ENCODE peak calls at places on chromosomes 6 and 20, in four cellular contexts. X is SK-N-SH, L is keratinocyte, Y is mesenchymal stem cell. O is an unnamed sample.

GRCh38 chr6:4645713-4646356 is 130.4 kb upstream of the CDYL start:
- DNase-seq in Y (no peak), L (no peak), X (no peak), O (no peak)

GRCh38 chr20:35326021-35326731 is 34.0 kb upstream of the FAM83C start:
- DNase-seq in L (no peak), Y (no peak), X (no peak), O (no peak)

GRCh38 chr20:38315290-38315966 is 11.5 kb downstream of the BPI start:
- DNase-seq in X (peak; percentile 32), L (no peak), Y (peak; percentile 31), O (no peak)

GRCh38 chr6:26304213-26305096 is 60.5 kb upstream of the BTN3A2 start:
- DNase-seq in Y (peak; percentile 83), X (no peak), L (no peak), O (no peak)

GRCh38 chr20:57440678-57441509 is 49.7 kb downstream of the RBM38 start:
- DNase-seq in L (no peak), X (peak; percentile 88), Y (no peak), O (no peak)

GRCh38 chr6:12605888-12606345 is 110.7 kb upstream of the PHACTR1 start:
- DNase-seq in Y (peak; percentile 73), L (peak; percentile 42), X (peak; percentile 57), O (peak; percentile 48)

GRCh38 chr6:37940074-37940847 is 120.7 kb downstream of the ZFAND3 start:
- DNase-seq in L (no peak), Y (peak; percentile 72), X (no peak), O (no peak)

GRCh38 chr20:37519508-37520416 is 1.3 kb upstream of the NNAT start:
- DNase-seq in Y (peak; percentile 12), X (peak; percentile 68), L (no peak), O (no peak)

GRCh38 chr6:46845126-46845525 is 51.9 kb downstream of the MEP1A start:
- DNase-seq in X (no peak), Y (no peak), L (no peak), O (no peak)

GRCh38 chr20:11103866-11104265 is 430.1 kb upstream of the JAG1 start:
- DNase-seq in Y (no peak), X (no peak), L (no peak), O (no peak)

GRCh38 chr20:41050361-41051019 is 21.9 kb downstream of the TOP1 start:
- DNase-seq in Y (peak; percentile 52), X (no peak), L (no peak), O (no peak)

GRCh38 chr6:158630944-158631616 is 13.5 kb downstream of the DYNLT1 start:
- DNase-seq in Y (no peak), X (no peak), L (no peak), O (no peak)

GRCh38 chr6:158629376-158630221 is 14.9 kb downstream of the DYNLT1 start:
- DNase-seq in X (no peak), L (no peak), Y (no peak), O (no peak)

GRCh38 chr6:158633127-158633526 is 11.4 kb downstream of the DYNLT1 start:
- DNase-seq in X (no peak), Y (no peak), L (no peak), O (no peak)

GRCh38 chr6:158634695-158635426 is 9.7 kb downstream of the DYNLT1 start:
- DNase-seq in X (no peak), L (no peak), Y (no peak), O (no peak)

GRCh38 chr6:158631678-158632537 is 12.6 kb downstream of the DYNLT1 start:
- DNase-seq in X (no peak), L (no peak), Y (peak; percentile 85), O (no peak)
- H3K9ac ChIP-seq in X (peak overlapping the region; percentile 34), L (no peak overlapping the region), Y (peak overlapping the region; percentile 77), O (no peak overlapping the region)

DNA sequence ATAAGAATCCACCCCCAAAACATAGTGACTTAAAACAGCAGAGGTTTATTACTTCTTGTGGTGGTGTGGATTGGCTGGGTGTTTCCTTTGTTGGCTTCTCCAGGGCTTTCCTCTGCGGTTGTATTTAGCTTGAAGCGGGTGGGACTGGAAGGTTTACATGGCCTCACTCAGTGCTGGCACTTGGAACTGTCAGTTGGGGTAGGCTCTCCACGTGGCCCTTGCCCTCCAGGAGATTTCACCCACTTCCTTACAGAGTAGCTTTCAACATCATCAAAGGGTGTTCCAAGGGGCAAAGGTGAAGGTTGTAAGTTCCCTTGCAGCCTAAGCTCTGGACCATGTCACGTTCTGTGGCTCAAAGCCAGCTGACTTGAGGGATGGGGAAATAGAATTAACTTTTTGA is 32.5 kb upstream of the NKX2-2 start:
- DNase-seq in L (no peak), X (no peak), Y (no peak), O (no peak)
- H3K9ac ChIP-seq in L (no peak overlapping the region), X (no peak overlapping the region), Y (no peak overlapping the region), O (no peak overlapping the region)

GRCh38 chr20:63005862-63006564 is 751 bp downstream of the BHLHE23 start:
- DNase-seq in X (no peak), L (no peak), Y (peak; percentile 22), O (no peak)
- H3K9ac ChIP-seq in X (no peak overlapping the region), L (no peak overlapping the region), Y (no peak overlapping the region), O (peak overlapping the region; percentile 44)

GRCh38 chr6:42550277-42550676 is 13.6 kb upstream of the UBR2 start:
- DNase-seq in Y (peak; percentile 40), L (no peak), X (no peak), O (no peak)

GRCh38 chr6:42552380-42552779 is 11.4 kb upstream of the UBR2 start:
- DNase-seq in X (no peak), Y (no peak), L (no peak), O (no peak)

GRCh38 chr6:42551202-42551601 is 12.6 kb upstream of the UBR2 start:
- DNase-seq in L (no peak), Y (peak; percentile 40), X (no peak), O (no peak)

GRCh38 chr6:42556462-42556861 is 7.4 kb upstream of the UBR2 start:
- DNase-seq in X (no peak), Y (no peak), L (no peak), O (no peak)

GRCh38 chr6:42555477-42556457 is 8.1 kb upstream of the UBR2 start:
- DNase-seq in X (no peak), Y (peak; percentile 35), L (no peak), O (no peak)
- H3K9ac ChIP-seq in X (no peak overlapping the region), Y (no peak overlapping the region), L (no peak overlapping the region), O (no peak overlapping the region)

DNA sequence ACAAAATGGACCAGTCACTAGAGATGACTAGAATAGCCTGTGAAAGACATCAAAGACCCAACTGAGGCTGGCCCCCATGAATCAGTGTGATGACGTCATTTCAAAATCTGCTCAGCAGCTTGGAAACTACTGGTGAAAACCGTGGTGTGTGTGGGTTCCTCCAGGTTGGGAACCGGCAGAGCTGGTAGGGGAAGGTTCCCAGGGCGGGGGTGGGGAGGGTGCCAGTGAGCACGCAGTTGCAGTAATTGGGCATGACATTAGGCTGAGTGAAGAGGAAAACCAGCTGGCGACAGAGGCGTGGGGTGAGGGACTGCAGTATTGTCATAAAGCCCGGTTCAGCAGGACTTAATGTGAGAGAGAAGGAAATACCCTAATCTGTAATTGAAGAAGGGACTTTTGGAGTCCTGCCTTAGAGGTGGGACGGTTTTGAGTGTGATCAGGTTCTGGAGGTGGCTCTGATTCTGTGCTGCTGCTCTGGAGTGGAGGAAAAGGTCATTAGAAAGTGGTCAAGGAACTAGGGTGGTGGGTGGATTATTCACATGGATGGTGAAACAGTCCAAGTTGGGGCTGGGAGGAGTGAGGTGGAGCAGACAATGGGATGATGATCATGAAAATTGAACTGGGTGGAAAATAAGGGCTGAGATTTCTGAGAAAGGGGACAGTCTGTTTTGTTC is 52.0 kb upstream of the MTHFD1L start:
- DNase-seq in L (no peak), Y (peak; percentile 16), X (no peak), O (no peak)
- H3K9ac ChIP-seq in L (peak overlapping the region; percentile 46), Y (peak overlapping the region; percentile 22), X (no peak overlapping the region), O (no peak overlapping the region)